ENCODE peak calls at places on chromosomes 12 and 14, in eight cellular contexts. J is RCC 7860; N is AG09309; M is activated T-cell treated with anti-CD3 and anti-CD28 coated beads, Interleukin-2, amount 50 U/mL, for 24 hours; Q is effector CD8-positive, alpha-beta T cell; L is hippocampal formation; C is stomach; V is type B pancreatic cell. D is an unnamed sample.

GRCh38 chr12:42564540-42564939 is 25.0 kb downstream of the PRICKLE1 start:
- DNase-seq in J (no peak), N (no peak), M (no peak), Q (no peak), L (no peak), C (no peak), V (no peak), D (no peak)

GRCh38 chr12:23751641-23752040 is 197.8 kb downstream of the SOX5 start:
- DNase-seq in J (no peak), N (no peak), M (no peak), Q (no peak), L (no peak), C (no peak), V (no peak), D (no peak)

GRCh38 chr12:72493390-72493789 is 221.2 kb downstream of the TRHDE start:
- DNase-seq in J (no peak), N (no peak), M (no peak), Q (no peak), L (no peak), C (no peak), V (no peak), D (no peak)

GRCh38 chr12:125518074-125518473 is 452.8 kb downstream of the AACS start:
- DNase-seq in J (no peak), N (no peak), M (no peak), Q (no peak), L (no peak), C (no peak), V (no peak), D (no peak)

GRCh38 chr12:38469689-38470088 is 153.1 kb downstream of the ALG10B start:
- DNase-seq in J (no peak), N (no peak), M (no peak), Q (no peak), L (no peak), C (no peak), V (no peak), D (no peak)

GRCh38 chr12:58596381-58596780 is 323.9 kb downstream of the LRIG3 start:
- DNase-seq in J (no peak), N (no peak), M (no peak), Q (no peak), L (no peak), C (no peak), V (no peak), D (no peak)

GRCh38 chr14:104924421-104925213 is at the start of gene PLD4:
- DNase-seq in J (no peak), N (no peak), M (no peak), Q (no peak), L (no peak), C (no peak), V (no peak), D (no peak)

GRCh38 chr12:26465419-26466097 is 270.2 kb downstream of the SSPN start:
- DNase-seq in J (no peak), N (no peak), M (no peak), Q (no peak), L (no peak), C (no peak), V (no peak), D (no peak)

GRCh38 chr14:69818760-69819191 is 21.7 kb upstream of the SLC10A1 start:
- DNase-seq in J (peak), N (peak), M (peak), Q (peak), L (peak), C (no peak), V (no peak), D (no peak)

GRCh38 chr14:36948157-36948859 is 224.1 kb downstream of the SLC25A21 start:
- DNase-seq in J (no peak), N (no peak), M (no peak), Q (no peak), L (no peak), C (no peak), V (no peak), D (no peak)

GRCh38 chr14:28867571-28867970 is 101.0 kb downstream of the FOXG1 start:
- DNase-seq in J (no peak), N (no peak), M (no peak), Q (no peak), L (peak), C (no peak), V (no peak), D (no peak)

GRCh38 chr12:48937170-48937569 is 11.9 kb upstream of the FKBP11 start:
- DNase-seq in J (no peak), N (no peak), M (no peak), Q (no peak), L (no peak), C (no peak), V (no peak), D (no peak)

GRCh38 chr14:90681889-90682429 is 134.3 kb downstream of the TTC7B start:
- DNase-seq in J (no peak), N (no peak), M (no peak), Q (no peak), L (no peak), C (no peak), V (no peak), D (no peak)

GRCh38 chr12:106982229-106982628 is 4.7 kb downstream of the MTERF2 start:
- DNase-seq in J (no peak), N (no peak), M (no peak), Q (no peak), L (no peak), C (no peak), V (no peak), D (no peak)

GRCh38 chr12:131901431-131902331 is 7.3 kb downstream of the ULK1 start:
- DNase-seq in J (no peak), N (no peak), M (no peak), Q (no peak), L (no peak), C (peak), V (no peak), D (no peak)

GRCh38 chr12:124486346-124486963 is 81.0 kb downstream of the NCOR2 start:
- DNase-seq in J (no peak), N (no peak), M (no peak), Q (no peak), L (no peak), C (no peak), V (no peak), D (no peak)